ENCODE peak calls at places on chromosomes 4 and X, in four cellular contexts. Z, G, B and A are unnamed samples.

GRCh38 chr4:150283689-150284088 is 205.4 kb downstream of the DCLK2 start:
- DNase-seq in Z (peak), G (no peak), B (peak), A (peak)

GRCh38 chrX:68634649-68635227 is 12.7 kb upstream of the STARD8 start:
- DNase-seq in Z (no peak), G (no peak), B (peak), A (no peak)

GRCh38 chr4:101348367-101348827 is 1.1 kb upstream of the PPP3CA start:
- DNase-seq in Z (no peak), G (peak), B (peak), A (peak)

GRCh38 chr4:47852121-47852520 is 14.3 kb upstream of the CORIN start:
- DNase-seq in Z (peak), G (no peak), B (peak), A (peak)

GRCh38 chr4:184246426-184246825 is 28.8 kb upstream of the ENPP6 start:
- DNase-seq in Z (no peak), G (no peak), B (no peak), A (no peak)

GRCh38 chrX:134734343-134735001 is 76.2 kb upstream of the PLAC1 start:
- DNase-seq in Z (peak), G (no peak), B (peak), A (no peak)

GRCh38 chr4:95415346-95415771 is 133.4 kb downstream of the UNC5C start:
- DNase-seq in Z (peak), G (no peak), B (peak), A (peak)

GRCh38 chrX:97000682-97001393 is 117.1 kb downstream of the RPA4 start:
- DNase-seq in Z (no peak), G (no peak), B (no peak), A (no peak)

GRCh38 chr4:127012549-127012948 is 620.2 kb upstream of the INTU start:
- DNase-seq in Z (peak), G (no peak), B (peak), A (peak)

GRCh38 chr4:15294832-15295231 is 133.0 kb upstream of the C1QTNF7 start:
- DNase-seq in Z (no peak), G (no peak), B (no peak), A (no peak)

GRCh38 chrX:102650903-102651241 is 411 bp upstream of the GPRASP1 start:
- DNase-seq in Z (no peak), G (no peak), B (no peak), A (no peak)

GRCh38 chrX:70481424-70481823 is 36.8 kb downstream of the DLG3 start:
- DNase-seq in Z (no peak), G (no peak), B (no peak), A (no peak)

GRCh38 chrX:74534569-74535038 is 79.8 kb downstream of the RLIM start:
- DNase-seq in Z (peak), G (no peak), B (peak), A (peak)

GRCh38 chrX:152343306-152343705 is 107.8 kb downstream of the GABRA3 start:
- DNase-seq in Z (no peak), G (no peak), B (no peak), A (peak)

GRCh38 chr4:121190389-121190788 is 26.3 kb upstream of the TNIP3 start:
- DNase-seq in Z (no peak), G (no peak), B (no peak), A (peak)

GRCh38 chrX:101191217-101191750 is 28.3 kb upstream of the DRP2 start:
- DNase-seq in Z (no peak), G (no peak), B (no peak), A (no peak)

GRCh38 chr4:41883988-41884737 is 51.1 kb upstream of the TMEM33 start:
- DNase-seq in Z (no peak), G (no peak), B (no peak), A (peak)

GRCh38 chrX:101803451-101803850 is 128.4 kb downstream of the ZMAT1 start:
- DNase-seq in Z (peak), G (no peak), B (peak), A (peak)

GRCh38 chrX:154712781-154713391 is 38.0 kb downstream of the GAB3 start:
- DNase-seq in Z (peak), G (no peak), B (peak), A (peak)

GRCh38 chrX:41512394-41512793 is 65.3 kb downstream of the NYX start:
- DNase-seq in Z (no peak), G (no peak), B (no peak), A (no peak)

GRCh38 chrX:123088331-123088730 is 95.7 kb upstream of the GRIA3 start:
- DNase-seq in Z (no peak), G (no peak), B (no peak), A (peak)

GRCh38 chr4:174697896-174698295 is 131.2 kb downstream of the GLRA3 start:
- DNase-seq in Z (no peak), G (no peak), B (no peak), A (no peak)

GRCh38 chr4:159077702-159078495 is 25.0 kb upstream of the RAPGEF2 start:
- DNase-seq in Z (peak), G (no peak), B (peak), A (peak)

GRCh38 chr4:110085131-110085530 is 113.3 kb downstream of the ELOVL6 start:
- DNase-seq in Z (peak), G (no peak), B (peak), A (no peak)

GRCh38 chr4:185399466-185399865 is 2.8 kb downstream of the ANKRD37 start:
- DNase-seq in Z (no peak), G (no peak), B (no peak), A (no peak)

GRCh38 chr4:75841641-75842520 is 60.4 kb downstream of the PPEF2 start:
- DNase-seq in Z (no peak), G (peak), B (no peak), A (no peak)

GRCh38 chr4:161554372-161554990 is 609.3 kb downstream of the FSTL5 start:
- DNase-seq in Z (peak), G (no peak), B (peak), A (peak)

GRCh38 chr4:140092094-140092820 is 61.7 kb downstream of the MAML3 start:
- DNase-seq in Z (no peak), G (no peak), B (no peak), A (peak)

GRCh38 chr4:105387466-105387865 is 86.4 kb downstream of the PPA2 start:
- DNase-seq in Z (peak), G (no peak), B (peak), A (no peak)

GRCh38 chrX:153463031-153463430 is 7.3 kb downstream of the HAUS7 start:
- DNase-seq in Z (no peak), G (no peak), B (no peak), A (no peak)

GRCh38 chrX:39816871-39817731 is 280.7 kb downstream of the BCOR start:
- DNase-seq in Z (peak), G (no peak), B (peak), A (no peak)

GRCh38 chrX:128458888-128459287 is 406.7 kb upstream of the ACTRT1 start:
- DNase-seq in Z (no peak), G (no peak), B (peak), A (peak)

GRCh38 chrX:23383411-23383810 is 48.8 kb downstream of the PTCHD1 start:
- DNase-seq in Z (peak), G (no peak), B (peak), A (peak)

DNA sequence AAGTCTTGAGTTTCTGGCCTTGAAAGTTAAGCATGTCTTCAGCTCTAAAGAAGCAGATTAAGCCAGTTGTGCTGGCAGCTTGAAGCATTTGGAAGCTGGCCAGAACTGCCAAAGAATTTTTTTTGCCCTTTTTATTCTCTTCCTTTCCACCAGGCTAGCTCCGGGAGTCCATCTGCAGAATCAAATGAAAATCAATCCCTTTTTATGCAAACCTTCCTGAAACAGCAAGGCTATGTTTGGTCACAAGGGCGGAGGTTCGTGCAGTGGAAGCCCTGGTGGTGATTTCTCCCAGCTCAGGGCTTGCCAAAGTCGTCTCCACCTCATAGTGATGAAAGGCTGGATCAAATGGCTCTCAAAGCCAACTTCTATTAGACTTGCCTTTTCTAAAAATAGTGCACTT is 21.6 kb upstream of the C4orf54 start:
- DNase-seq in Z (peak), G (no peak), B (no peak), A (peak)
- TF ChIP-seq CTCF in Z (no peak), G (no peak), B (no peak), A (no peak)

GRCh38 chr4:10721616-10722015 is 37.0 kb upstream of the CLNK start:
- DNase-seq in Z (no peak), G (no peak), B (no peak), A (no peak)

GRCh38 chr4:10715696-10716095 is 31.1 kb upstream of the CLNK start:
- DNase-seq in Z (peak), G (no peak), B (peak), A (peak)

GRCh38 chr4:10715135-10715534 is 30.6 kb upstream of the CLNK start:
- DNase-seq in Z (no peak), G (no peak), B (no peak), A (no peak)

GRCh38 chr4:10716163-10716562 is 31.6 kb upstream of the CLNK start:
- DNase-seq in Z (peak), G (no peak), B (no peak), A (no peak)
- TF ChIP-seq CTCF in Z (no peak), G (no peak), B (peak), A (no peak)

GRCh38 chrX:50677789-50678188 is 136.2 kb downstream of the SHROOM4 start:
- DNase-seq in Z (no peak), G (no peak), B (no peak), A (no peak)

GRCh38 chrX:50684871-50685270 is 129.1 kb downstream of the SHROOM4 start:
- DNase-seq in Z (no peak), G (no peak), B (no peak), A (no peak)

DNA sequence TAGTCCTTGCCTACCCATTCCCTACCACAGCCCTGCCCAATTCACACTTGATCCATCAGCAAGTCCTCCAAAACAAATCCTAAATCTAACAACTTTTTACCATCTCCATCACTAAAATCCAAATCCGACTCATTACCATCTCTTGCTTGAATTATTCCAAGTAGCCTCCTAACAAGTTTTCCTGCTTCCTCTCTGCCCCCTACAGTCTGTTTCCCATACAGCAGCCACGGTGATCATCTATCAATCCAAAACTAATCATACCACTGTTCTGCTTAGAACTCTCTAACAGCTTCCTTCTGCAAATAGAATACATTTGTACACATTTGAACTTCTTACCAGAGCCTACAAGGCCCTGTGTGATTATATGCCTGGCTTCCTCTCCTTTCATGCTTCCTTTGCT is 133.0 kb downstream of the SHROOM4 start:
- DNase-seq in Z (no peak), G (no peak), B (no peak), A (peak)
- TF ChIP-seq CTCF in Z (peak), G (no peak), B (peak), A (peak)

GRCh38 chrX:136237074-136237473 is 14.1 kb downstream of the MAP7D3 start:
- DNase-seq in Z (no peak), G (no peak), B (no peak), A (no peak)
- TF ChIP-seq CTCF in Z (no peak), G (no peak), B (no peak), A (no peak)

GRCh38 chr4:162770761-162771490 is 395.8 kb downstream of the NAF1 start:
- DNase-seq in Z (no peak), G (no peak), B (no peak), A (no peak)
- TF ChIP-seq CTCF in Z (no peak), G (no peak), B (no peak), A (peak)

GRCh38 chr4:31548823-31549222 is 828.7 kb downstream of the PCDH7 start:
- DNase-seq in Z (peak), G (no peak), B (no peak), A (no peak)
- TF ChIP-seq CTCF in Z (no peak), G (no peak), B (no peak), A (no peak)

DNA sequence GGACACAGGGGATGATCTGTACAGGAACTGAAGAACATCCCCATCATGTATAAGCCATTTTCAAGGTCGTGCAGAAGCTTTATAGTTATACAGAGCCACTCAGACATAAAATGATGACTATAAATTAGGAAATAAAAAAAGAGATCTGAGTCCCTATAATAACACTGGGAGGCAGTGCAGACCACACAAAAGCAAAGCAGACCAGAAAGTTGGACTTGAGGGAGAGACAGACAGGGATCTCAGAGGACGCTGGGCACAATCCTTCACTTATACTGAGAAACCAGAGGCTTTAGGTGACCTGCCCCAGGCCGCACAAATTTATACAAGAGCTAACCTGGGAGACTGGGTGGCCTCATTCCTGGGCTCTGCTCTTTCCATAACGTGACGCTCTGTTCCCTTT is 70.5 kb downstream of the HADH start:
- DNase-seq in Z (peak), G (peak), B (peak), A (peak)
- TF ChIP-seq CTCF in Z (peak), G (peak), B (peak), A (peak)